ENCODE peak calls at places on chromosomes 4 and X, in ten cellular contexts. G is tibial nerve, R is ascending aorta, W is cardiac muscle cell, A is lower leg skin, K is endodermal cell, D is hepatocyte, O is left lung, Y is mucosa of descending colon, V is brain microvascular endothelial cell. Q is an unnamed sample.

GRCh38 chr4:2802618-2803531 is 10.0 kb downstream of the SH3BP2 start:
- DNase-seq in G (no peak), R (no peak), W (no peak), A (peak; percentile 85), K (no peak), D (no peak), O (peak; percentile 35), Y (peak; percentile 53), V (no peak), Q (no peak)

GRCh38 chrX:16870861-16871584 is 861 bp upstream of the RBBP7 start:
- DNase-seq in G (peak; percentile 5), R (no peak), W (no peak), A (peak; percentile 89), K (peak; percentile 88), D (peak; percentile 47), O (peak; percentile 55), Y (peak; percentile 71), V (no peak), Q (no peak)

GRCh38 chrX:40290519-40290918 is 192.8 kb upstream of the BCOR start:
- DNase-seq in G (no peak), R (no peak), W (no peak), A (no peak), K (no peak), D (no peak), O (no peak), Y (no peak), V (no peak), Q (no peak)

GRCh38 chr4:89254847-89255246 is 52.8 kb downstream of the GPRIN3 start:
- DNase-seq in G (no peak), R (no peak), W (peak; percentile 46), A (no peak), K (peak; percentile 75), D (peak; percentile 45), O (peak; percentile 39), Y (no peak), V (no peak), Q (no peak)

GRCh38 chrX:2370436-2370835 is 130.3 kb downstream of the DHRSX start:
- DNase-seq in G (no peak), R (no peak), W (peak; percentile 24), A (peak; percentile 43), K (no peak), D (no peak), O (no peak), Y (no peak), V (no peak), Q (peak; percentile 35)

GRCh38 chr4:69759189-69759604 is 1.2 kb downstream of the SULT1B1 start:
- DNase-seq in G (no peak), R (no peak), W (no peak), A (no peak), K (no peak), D (peak; percentile 61), O (no peak), Y (no peak), V (no peak), Q (no peak)

GRCh38 chrX:13569479-13570244 is at the start of gene EGFL6:
- DNase-seq in G (no peak), R (no peak), W (no peak), A (no peak), K (peak; percentile 74), D (peak; percentile 13), O (no peak), Y (no peak), V (no peak), Q (no peak)

GRCh38 chrX:136574548-136574947 is 42.5 kb downstream of the VGLL1 start:
- DNase-seq in G (no peak), R (no peak), W (peak; percentile 16), A (no peak), K (no peak), D (peak; percentile 16), O (no peak), Y (no peak), V (no peak), Q (no peak)

GRCh38 chrX:111352424-111352823 is 59.6 kb downstream of the DCX start:
- DNase-seq in G (no peak), R (no peak), W (peak; percentile 58), A (no peak), K (no peak), D (peak; percentile 38), O (peak; percentile 44), Y (no peak), V (peak; percentile 1), Q (peak; percentile 78)

GRCh38 chr4:151676301-151676700 is 84.5 kb downstream of the GATB start:
- DNase-seq in G (no peak), R (no peak), W (peak; percentile 67), A (peak; percentile 63), K (no peak), D (no peak), O (no peak), Y (no peak), V (peak; percentile 87), Q (peak; percentile 82)

GRCh38 chrX:134776844-134777370 is 118.6 kb upstream of the PLAC1 start:
- DNase-seq in G (no peak), R (no peak), W (no peak), A (no peak), K (no peak), D (no peak), O (no peak), Y (no peak), V (no peak), Q (no peak)

GRCh38 chr4:75895744-75896314 is 6.4 kb downstream of the PPEF2 start:
- DNase-seq in G (no peak), R (no peak), W (peak; percentile 45), A (peak; percentile 10), K (peak; percentile 60), D (peak; percentile 50), O (no peak), Y (no peak), V (no peak), Q (peak; percentile 8)

GRCh38 chr4:2281575-2282343 is 19.9 kb upstream of the MXD4 start:
- DNase-seq in G (no peak), R (no peak), W (no peak), A (no peak), K (no peak), D (no peak), O (no peak), Y (peak; percentile 70), V (no peak), Q (no peak)

GRCh38 chr4:110823251-110823650 is 200.4 kb upstream of the PITX2 start:
- DNase-seq in G (no peak), R (no peak), W (peak; percentile 6), A (no peak), K (no peak), D (no peak), O (no peak), Y (no peak), V (peak; percentile 60), Q (peak; percentile 12)

GRCh38 chr4:72827968-72828367 is 241.5 kb downstream of the COX18 start:
- DNase-seq in G (no peak), R (no peak), W (no peak), A (no peak), K (no peak), D (no peak), O (no peak), Y (no peak), V (no peak), Q (no peak)

GRCh38 chrX:1059576-1060561 is 152.6 kb downstream of the CRLF2 start:
- DNase-seq in G (no peak), R (peak; percentile 50), W (no peak), A (peak; percentile 78), K (no peak), D (no peak), O (no peak), Y (no peak), V (no peak), Q (no peak)

GRCh38 chr4:35689866-35690265 is 554.4 kb downstream of the ARAP2 start:
- DNase-seq in G (no peak), R (no peak), W (no peak), A (no peak), K (no peak), D (no peak), O (no peak), Y (no peak), V (no peak), Q (no peak)

DNA sequence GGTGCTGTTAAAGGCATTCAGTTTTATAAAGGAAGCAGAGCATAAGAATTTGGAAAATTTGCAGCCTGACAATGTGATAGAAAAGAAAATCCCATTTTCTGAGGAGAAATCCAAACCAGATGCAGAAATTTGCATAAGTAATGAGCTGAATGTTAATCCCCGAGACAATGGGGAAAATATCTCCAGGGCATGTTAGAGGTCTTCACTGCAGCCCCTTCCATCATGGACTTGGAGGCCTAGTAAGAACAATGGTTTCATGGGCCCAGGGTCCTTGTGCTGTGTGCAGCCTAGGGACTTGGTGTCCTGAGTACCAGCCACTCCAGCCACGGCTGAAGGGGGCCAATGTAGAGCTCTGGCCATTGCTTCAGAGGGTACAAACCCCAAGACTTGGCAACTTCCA is 542.7 kb upstream of the NR3C2 start:
- DNase-seq in G (no peak), R (no peak), W (no peak), A (no peak), K (no peak), D (no peak), O (no peak), Y (no peak), V (no peak), Q (no peak)
- H3K4me3 ChIP-seq in G (no peak overlapping the region), R (no peak overlapping the region), W (no peak overlapping the region), A (no peak overlapping the region), K (no peak overlapping the region), D (no peak overlapping the region), O (no peak overlapping the region), Y (no peak overlapping the region), V (no peak overlapping the region), Q (no peak overlapping the region)

GRCh38 chrX:95346854-95347253 is 1337.8 kb upstream of the DIAPH2 start:
- DNase-seq in G (no peak), R (no peak), W (no peak), A (no peak), K (no peak), D (no peak), O (no peak), Y (no peak), V (no peak), Q (peak; percentile 10)
- TF ChIP-seq CTCF in G (no peak), R (no peak), W (no peak), A (no peak), K (peak; percentile 71), D (peak; percentile 68), O (no peak), Y (no peak), V (no peak), Q (peak; percentile 25)

DNA sequence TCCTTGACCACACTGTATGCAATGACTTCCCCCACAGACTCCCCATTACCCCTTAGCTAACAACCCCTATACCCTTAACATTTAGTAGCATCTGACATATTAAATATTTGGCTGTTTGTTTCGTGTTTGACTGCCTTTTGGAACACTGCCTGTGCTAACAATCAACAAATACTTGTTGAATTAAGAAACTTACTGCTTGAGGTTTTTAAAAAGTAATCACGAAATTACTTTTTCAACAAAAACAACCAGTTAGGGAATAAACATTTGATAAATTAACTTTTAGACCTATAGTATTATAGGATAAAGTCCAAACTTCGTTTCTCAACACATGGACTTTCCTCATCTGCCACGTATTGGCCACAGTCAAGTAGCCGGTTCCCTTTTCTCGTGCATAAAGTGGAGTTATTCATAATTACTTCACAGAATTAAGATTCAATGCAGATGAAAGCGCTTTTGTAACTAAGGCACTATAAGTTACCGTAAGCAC is 555 bp upstream of the ELMOD2 start:
- DNase-seq in G (no peak), R (no peak), W (no peak), A (no peak), K (no peak), D (no peak), O (no peak), Y (no peak), V (no peak), Q (no peak)
- H3K4me3 ChIP-seq in G (peak overlapping the region; percentile 74), R (peak overlapping the region; percentile 87), W (no peak overlapping the region), A (no peak overlapping the region), K (peak overlapping the region; percentile 65), D (peak overlapping the region; percentile 5), O (peak overlapping the region; percentile 98), Y (no peak overlapping the region), V (peak overlapping the region; percentile 40), Q (peak overlapping the region; percentile 70)

GRCh38 chr4:159191989-159192388 is 89.1 kb downstream of the RAPGEF2 start:
- DNase-seq in G (no peak), R (no peak), W (peak; percentile 59), A (no peak), K (peak; percentile 62), D (peak; percentile 52), O (no peak), Y (no peak), V (peak; percentile 68), Q (peak; percentile 70)
- TF ChIP-seq CTCF in G (no peak), R (peak; percentile 25), W (peak; percentile 45), A (no peak), K (peak; percentile 80), D (peak; percentile 42), O (peak; percentile 20), Y (no peak), V (peak; percentile 73), Q (peak; percentile 60)

Q was measured in astrocyte of the spinal cord.